ENCODE peak calls at places on chromosome 22, in six cellular contexts. A is thoracic aorta; J is CD8-positive, alpha-beta T cell; O is colonic mucosa; C is GM23338; W is K562. T is an unnamed sample.

GRCh38 chr22:40022536-40023225 is 27.9 kb downstream of the FAM83F start:
- DNase-seq in A (no peak), J (no peak), O (peak; percentile 38), C (no peak), W (no peak), T (no peak)

GRCh38 chr22:27720860-27721259 is 80.7 kb downstream of the MN1 start:
- DNase-seq in A (no peak), J (no peak), O (no peak), C (no peak), W (no peak), T (no peak)

GRCh38 chr22:30885591-30885990 is 83.0 kb downstream of the MORC2 start:
- DNase-seq in A (no peak), J (no peak), O (no peak), C (no peak), W (no peak), T (no peak)

GRCh38 chr22:46349681-46350080 is 14.2 kb downstream of the TRMU start:
- DNase-seq in A (no peak), J (no peak), O (no peak), C (no peak), W (no peak), T (no peak)

GRCh38 chr22:40635940-40636379 is 559 bp downstream of the MRTFA start:
- DNase-seq in A (no peak), J (peak; percentile 5), O (peak; percentile 50), C (peak; percentile 50), W (no peak), T (no peak)

GRCh38 chr22:39318507-39319283 is 728 bp downstream of the RPL3 start:
- DNase-seq in A (no peak), J (no peak), O (no peak), C (no peak), W (no peak), T (no peak)

GRCh38 chr22:46070215-46070721 is 80.1 kb upstream of the PPARA start:
- DNase-seq in A (no peak), J (no peak), O (peak; percentile 72), C (peak; percentile 69), W (no peak), T (peak; percentile 47)

GRCh38 chr22:31925056-31925455 is 19.3 kb upstream of the YWHAH start:
- DNase-seq in A (no peak), J (no peak), O (no peak), C (no peak), W (no peak), T (no peak)

GRCh38 chr22:39439170-39439569 is 17.6 kb upstream of the MGAT3 start:
- DNase-seq in A (no peak), J (no peak), O (no peak), C (no peak), W (no peak), T (no peak)

GRCh38 chr22:49767355-49768062 is 60.2 kb downstream of the BRD1 start:
- DNase-seq in A (no peak), J (no peak), O (no peak), C (peak; percentile 82), W (peak; percentile 47), T (peak; percentile 15)

DNA sequence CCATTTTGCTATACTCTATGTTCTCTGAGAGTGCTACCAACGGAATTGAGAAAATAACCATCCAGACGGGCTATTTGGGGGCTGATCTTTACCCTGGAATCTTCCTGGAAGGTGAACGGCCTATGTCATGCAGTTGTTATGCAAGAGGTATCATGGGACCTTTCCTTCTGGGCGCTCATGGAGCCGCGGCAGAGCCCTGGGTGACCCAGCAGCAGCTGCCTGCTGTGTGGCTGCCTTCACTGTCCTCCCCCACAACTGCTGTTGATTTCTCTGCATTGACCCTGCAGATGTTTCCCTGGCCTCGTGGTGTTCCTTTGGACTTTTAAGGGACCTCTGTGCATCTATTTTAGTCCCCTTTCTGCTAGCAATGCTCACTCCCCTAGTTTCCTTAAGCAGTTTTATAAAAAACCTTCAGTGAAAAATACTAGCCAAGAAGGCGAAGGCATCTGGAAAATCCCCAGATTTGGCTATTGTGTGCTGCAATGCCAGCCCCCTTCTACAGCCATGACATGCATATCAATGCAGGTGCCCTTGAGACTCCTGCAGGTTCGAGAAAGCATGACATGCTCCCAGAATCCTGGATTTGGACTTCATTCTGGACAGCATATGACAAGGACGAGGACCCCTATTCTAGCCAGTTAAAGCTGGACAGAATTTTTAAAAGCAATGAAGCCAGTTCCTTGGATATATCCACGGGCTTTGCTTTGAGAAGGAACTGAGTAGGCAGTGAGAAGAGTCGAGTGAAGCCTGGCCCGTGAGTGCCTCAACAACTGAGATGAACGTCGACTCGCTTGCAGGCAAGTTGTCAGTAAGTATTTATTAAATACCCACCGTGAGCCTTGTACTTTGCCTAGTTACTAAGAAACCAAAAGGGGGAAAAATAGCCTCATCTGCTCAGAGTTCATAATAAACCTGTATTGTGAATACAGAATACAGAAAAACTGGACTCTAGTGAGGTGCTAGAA is at the start of gene SLC25A18:
- DNase-seq in A (no peak), J (no peak), O (no peak), C (peak; percentile 84), W (peak; percentile 46), T (no peak)
- TF ChIP-seq CTCF in A (peak; percentile 17), J (no peak), O (no peak), C (peak; percentile 17), W (peak; percentile 25), T (no peak)

DNA sequence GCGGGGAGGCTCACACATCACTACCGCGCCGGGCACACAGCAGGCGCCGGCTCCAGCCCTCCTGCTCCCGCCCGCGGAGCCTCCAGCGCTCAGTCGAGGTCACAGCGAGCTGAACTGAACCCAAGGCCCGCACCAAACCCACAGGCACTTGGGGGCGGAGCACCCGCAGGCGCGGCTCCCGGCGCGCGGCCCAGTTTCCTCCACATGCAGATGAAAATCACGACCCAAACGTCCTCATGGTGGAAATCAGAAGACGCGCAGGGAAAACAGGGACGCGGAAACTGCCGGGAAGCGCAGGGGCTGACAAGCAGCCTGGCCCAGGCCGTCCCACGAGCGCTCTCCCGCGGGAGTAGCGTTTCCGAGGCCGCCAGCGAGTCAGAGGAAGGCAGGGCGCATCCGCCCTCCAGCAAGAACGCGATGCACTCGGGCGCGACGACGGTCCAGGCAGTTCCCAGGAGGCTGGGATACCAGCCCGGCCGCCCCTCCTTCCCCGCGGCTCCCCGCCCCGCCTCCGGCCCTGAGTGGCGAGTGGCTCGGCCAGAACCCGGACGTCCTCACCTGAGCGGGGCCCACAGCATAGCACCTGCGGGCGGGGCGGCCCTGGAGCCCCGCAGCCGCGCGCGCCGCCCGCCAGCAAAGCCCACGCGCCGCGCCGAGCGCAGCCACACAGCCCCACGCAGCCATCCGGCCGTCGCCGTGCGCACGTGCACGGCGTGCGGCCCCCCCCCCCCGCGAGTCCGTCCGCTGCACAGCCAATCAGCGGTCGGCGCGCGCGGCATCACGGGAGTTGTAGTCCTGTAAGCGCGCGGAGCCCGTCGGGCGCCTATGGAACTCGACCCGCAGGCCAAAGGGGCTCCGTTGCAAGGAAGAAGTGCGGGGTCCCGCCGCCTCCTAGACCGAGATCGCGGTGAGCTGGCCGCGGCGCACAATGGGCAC is at the start of gene HDHD5:
- DNase-seq in A (peak; percentile 68), J (peak; percentile 90), O (peak; percentile 93), C (peak; percentile 95), W (peak; percentile 99), T (peak; percentile 82)
- TF ChIP-seq CTCF in A (no peak), J (no peak), O (no peak), C (no peak), W (peak; percentile 1), T (no peak)

DNA sequence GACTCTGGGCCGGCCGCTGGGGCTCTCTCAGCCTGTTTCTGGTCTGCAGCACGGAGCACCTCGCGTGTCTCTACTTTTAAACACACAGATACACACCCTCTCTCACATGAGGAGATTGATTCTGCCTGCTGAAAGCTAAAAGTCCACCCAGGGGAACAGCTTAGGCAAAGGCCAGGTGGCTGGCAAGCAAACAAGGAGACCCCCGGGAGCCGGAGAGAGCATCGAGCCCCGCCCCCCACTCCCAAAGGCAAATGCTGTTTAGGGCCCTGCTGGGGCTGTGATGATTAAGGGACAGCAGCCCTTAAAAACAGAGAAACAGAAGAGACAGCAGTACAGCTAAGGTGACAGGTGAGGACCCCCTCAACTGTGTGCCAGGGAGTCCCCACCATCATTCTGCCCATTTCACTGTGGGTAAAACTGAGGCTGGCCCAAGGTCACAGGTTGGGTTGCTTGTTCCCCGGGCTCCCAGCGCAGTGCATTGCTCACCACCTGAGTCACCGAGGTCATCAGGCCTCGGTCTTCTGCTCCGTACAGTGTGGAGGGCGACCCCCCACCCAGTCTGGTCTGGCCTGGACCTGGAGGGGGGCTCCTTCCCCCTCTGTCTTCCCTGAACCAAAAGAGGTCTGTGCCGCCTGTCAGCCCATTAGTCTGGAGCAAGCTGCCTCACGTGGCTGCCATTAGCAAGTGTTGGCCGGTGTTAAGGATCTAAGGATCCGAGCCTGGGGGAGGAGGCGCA is 6.9 kb downstream of the CABP7 start:
- DNase-seq in A (no peak), J (no peak), O (no peak), C (no peak), W (no peak), T (no peak)
- TF ChIP-seq CTCF in A (no peak), J (no peak), O (no peak), C (no peak), W (no peak), T (no peak)

GRCh38 chr22:17350292-17350691 is 19.0 kb upstream of the CECR2 start:
- DNase-seq in A (no peak), J (no peak), O (no peak), C (no peak), W (no peak), T (no peak)
- TF ChIP-seq CTCF in A (no peak), J (no peak), O (no peak), C (no peak), W (no peak), T (no peak)

DNA sequence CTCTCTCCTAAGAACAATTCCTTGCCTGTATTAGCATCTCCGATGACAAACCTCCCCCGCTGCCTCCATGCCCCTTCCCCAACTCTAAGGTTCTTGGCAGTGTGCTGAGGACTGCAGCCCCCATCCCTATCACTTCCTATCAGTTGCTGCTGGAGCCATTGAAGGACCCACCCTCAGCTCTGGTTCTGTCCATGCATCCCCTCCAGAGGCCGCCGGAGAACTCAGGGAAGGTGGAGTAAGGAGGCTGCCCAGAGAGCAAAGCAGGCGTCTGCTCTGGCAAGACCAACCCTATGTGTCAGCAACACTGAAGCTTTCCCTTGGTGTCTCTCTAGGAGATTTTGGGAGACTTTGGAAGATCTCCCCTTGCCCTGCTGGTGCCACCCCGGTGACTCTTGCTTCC is 1139.5 kb downstream of the TBC1D22A start:
- DNase-seq in A (no peak), J (no peak), O (no peak), C (no peak), W (no peak), T (no peak)
- TF ChIP-seq CTCF in A (no peak), J (no peak), O (no peak), C (no peak), W (no peak), T (no peak)

GRCh38 chr22:18001040-18001893 is 23.1 kb downstream of the MICAL3 start:
- DNase-seq in A (peak; percentile 65), J (peak; percentile 47), O (peak; percentile 92), C (peak; percentile 99), W (peak; percentile 99), T (peak; percentile 88)
- TF ChIP-seq CTCF in A (peak; percentile 28), J (peak; percentile 31), O (no peak), C (peak; percentile 49), W (peak; percentile 74), T (no peak)

DNA sequence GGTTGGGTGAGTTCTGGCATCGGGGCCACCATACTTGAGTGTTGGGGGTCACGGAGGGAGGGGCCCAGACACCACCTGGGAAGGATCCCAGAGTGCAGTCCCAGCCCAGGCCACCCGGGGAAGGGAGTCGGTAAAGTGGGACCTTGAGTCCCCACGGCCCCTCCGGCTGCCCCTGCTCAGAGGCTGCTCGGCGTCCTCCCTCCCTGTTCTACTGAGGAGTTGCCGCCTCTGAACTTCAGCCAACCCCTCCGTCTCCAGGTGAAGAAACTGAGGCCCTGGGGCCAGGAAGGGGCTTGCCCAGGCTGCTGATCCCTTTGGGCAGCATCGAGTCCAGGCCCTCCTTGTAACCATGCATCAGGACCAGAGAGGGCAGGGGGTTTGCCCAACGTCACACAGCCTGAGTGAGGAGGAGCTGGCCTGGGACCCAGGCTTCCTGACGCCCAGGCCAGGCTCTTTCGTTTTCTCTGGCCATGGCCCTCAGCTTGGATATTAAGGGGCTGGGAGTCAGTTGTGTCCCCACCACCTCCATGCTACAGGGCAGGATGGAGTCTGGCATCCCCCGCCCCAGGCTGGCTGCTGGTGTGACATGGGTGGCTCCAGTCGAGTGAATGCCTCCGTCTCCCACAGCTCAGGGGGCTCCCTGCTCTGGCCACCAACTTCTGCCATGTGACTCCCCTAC is 1.3 kb downstream of the PARVG start:
- DNase-seq in A (no peak), J (peak; percentile 21), O (no peak), C (no peak), W (peak; percentile 11), T (no peak)
- TF ChIP-seq CTCF in A (no peak), J (no peak), O (no peak), C (no peak), W (no peak), T (no peak)